ENCODE peak calls at places on chromosomes 6 and 20, in four cellular contexts. J is fibroblast of lung; H is CD8-positive, alpha-beta T cell; G is astrocyte. U is an unnamed sample.

GRCh38 chr6:6008114-6008647 is 1.5 kb upstream of the NRN1 start:
- DNase-seq in J (no peak), H (no peak), G (no peak), U (no peak)

GRCh38 chr20:54194724-54195438 is 13.0 kb upstream of the PFDN4 start:
- DNase-seq in J (peak; percentile 25), H (no peak), G (peak; percentile 18), U (no peak)

GRCh38 chr20:40900816-40901215 is 127.8 kb upstream of the TOP1 start:
- DNase-seq in J (no peak), H (no peak), G (no peak), U (no peak)

GRCh38 chr6:42136508-42137191 is 5.8 kb downstream of the C6orf132 start:
- DNase-seq in J (peak; percentile 91), H (no peak), G (peak; percentile 86), U (no peak)

GRCh38 chr6:19892250-19892649 is 55.1 kb downstream of the ID4 start:
- DNase-seq in J (no peak), H (no peak), G (no peak), U (no peak)

GRCh38 chr6:157045831-157046454 is 268.8 kb downstream of the ARID1B start:
- DNase-seq in J (peak; percentile 82), H (no peak), G (peak; percentile 79), U (no peak)

GRCh38 chr20:8331740-8332412 is 199.8 kb downstream of the PLCB1 start:
- DNase-seq in J (peak; percentile 85), H (no peak), G (peak; percentile 80), U (peak; percentile 45)

GRCh38 chr6:150987371-150987828 is 121.9 kb downstream of the MTHFD1L start:
- DNase-seq in J (no peak), H (peak; percentile 17), G (no peak), U (no peak)

GRCh38 chr6:133906050-133906449 is 17.1 kb downstream of the TCF21 start:
- DNase-seq in J (no peak), H (no peak), G (no peak), U (no peak)

GRCh38 chr20:25033250-25033940 is 24.5 kb downstream of the ACSS1 start:
- DNase-seq in J (peak; percentile 2), H (no peak), G (no peak), U (peak; percentile 39)

GRCh38 chr6:81562169-81562568 is 190.3 kb downstream of the TENT5A start:
- DNase-seq in J (peak; percentile 92), H (no peak), G (peak; percentile 89), U (peak; percentile 84)

GRCh38 chr6:101150226-101150625 is 243.3 kb upstream of the GRIK2 start:
- DNase-seq in J (no peak), H (no peak), G (no peak), U (no peak)

GRCh38 chr6:53805725-53806124 is 10.9 kb downstream of the LRRC1 start:
- DNase-seq in J (no peak), H (no peak), G (no peak), U (no peak)

GRCh38 chr6:111757342-111757741 is 115.9 kb downstream of the FYN start:
- DNase-seq in J (peak; percentile 82), H (no peak), G (peak; percentile 78), U (no peak)

GRCh38 chr6:166601956-166602355 is 15.5 kb upstream of the RAMACL start:
- DNase-seq in J (no peak), H (no peak), G (no peak), U (no peak)

GRCh38 chr6:13923527-13924145 is 1.1 kb upstream of the RNF182 start:
- DNase-seq in J (peak; percentile 77), H (no peak), G (peak; percentile 68), U (no peak)
- H3K4me3 ChIP-seq in J (peak overlapping the region; percentile 57), H (no peak overlapping the region), G (peak overlapping the region; percentile 64), U (peak overlapping the region; percentile 69)

DNA sequence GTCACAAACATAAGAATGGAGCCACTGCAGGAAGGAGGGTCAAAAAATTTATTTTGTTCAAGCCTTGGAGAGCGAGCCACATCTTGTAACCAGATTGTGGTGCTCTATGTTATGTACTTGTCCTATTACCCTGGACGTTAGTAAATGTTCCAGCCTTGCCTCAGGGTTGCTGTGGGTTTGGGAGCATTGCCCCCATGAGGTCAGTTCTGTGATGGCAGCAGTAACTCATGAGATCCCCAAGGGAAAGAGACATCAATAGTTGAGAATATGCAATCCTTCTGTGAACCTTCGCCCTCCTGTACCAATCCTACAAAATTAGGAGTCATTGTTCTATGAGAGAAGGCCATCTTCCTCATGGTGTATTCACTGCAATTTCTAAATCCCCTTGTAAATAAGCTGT is 16.4 kb upstream of the CFAP206 start:
- DNase-seq in J (no peak), H (no peak), G (no peak), U (no peak)
- TF ChIP-seq CTCF in J (peak; percentile 53), H (no peak), G (peak; percentile 24), U (peak; percentile 69)

GRCh38 chr6:68777956-68778355 is 142.9 kb downstream of the ADGRB3 start:
- DNase-seq in J (peak; percentile 54), H (no peak), G (peak; percentile 42), U (peak; percentile 36)
- H3K4me3 ChIP-seq in J (no peak overlapping the region), H (no peak overlapping the region), G (no peak overlapping the region), U (no peak overlapping the region)

GRCh38 chr6:159778542-159778941 is 10.9 kb downstream of the TCP1 start:
- DNase-seq in J (no peak), H (no peak), G (no peak), U (no peak)

GRCh38 chr6:159772196-159772595 is 10.4 kb downstream of the ACAT2 start:
- DNase-seq in J (no peak), H (no peak), G (no peak), U (no peak)

GRCh38 chr6:159777240-159777904 is 12.0 kb downstream of the TCP1 start:
- DNase-seq in J (no peak), H (no peak), G (no peak), U (no peak)

DNA sequence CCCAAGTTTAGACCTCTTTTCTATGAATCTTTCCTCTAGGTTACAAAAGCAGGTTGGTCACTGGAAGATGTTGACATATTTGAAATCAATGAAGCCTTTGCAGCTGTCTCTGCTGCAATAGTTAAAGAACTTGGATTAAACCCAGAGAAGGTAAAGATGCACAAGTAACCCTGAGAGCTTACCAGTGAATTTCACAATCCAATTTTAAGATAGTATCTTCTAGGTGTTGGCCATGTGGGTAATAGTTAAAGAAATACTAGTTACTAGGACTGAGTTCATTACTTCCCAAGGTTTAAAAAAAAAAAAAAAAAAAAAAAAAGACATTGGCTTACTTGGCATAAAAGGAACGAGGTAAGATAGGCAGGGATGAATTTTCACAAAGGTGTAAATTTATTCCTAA is 11.3 kb downstream of the TCP1 start:
- DNase-seq in J (no peak), H (no peak), G (no peak), U (no peak)
- TF ChIP-seq CTCF in J (no peak), H (no peak), G (no peak), U (no peak)

U was measured in retinal pigment epithelial cell.